ENCODE peak calls at places on chromosomes 1 and 21, in seven cellular contexts. One of them, this sample, is unnamed.

GRCh38 chr1:242623118-242623517 is 98.6 kb upstream of the PLD5 start:
- DNase-seq in GM12865: no peak
- DNase-seq in epithelial cell of proximal tubule: no peak
- DNase-seq in left ventricle myocardium inferior: no peak
- DNase-seq in Calu3: no peak
- DNase-seq in esophagus muscularis mucosa: no peak
- DNase-seq in tibial nerve: no peak
- DNase-seq in this sample: no peak

GRCh38 chr1:54010415-54011117 is 7.4 kb downstream of the LDLRAD1 start:
- DNase-seq in GM12865: no peak
- DNase-seq in epithelial cell of proximal tubule: no peak
- DNase-seq in left ventricle myocardium inferior: no peak
- DNase-seq in Calu3: no peak
- DNase-seq in esophagus muscularis mucosa: peak
- DNase-seq in tibial nerve: no peak
- DNase-seq in this sample: no peak

GRCh38 chr1:226733309-226733708 is 5.8 kb downstream of the ITPKB start:
- DNase-seq in GM12865: peak
- DNase-seq in epithelial cell of proximal tubule: no peak
- DNase-seq in left ventricle myocardium inferior: no peak
- DNase-seq in Calu3: no peak
- DNase-seq in esophagus muscularis mucosa: no peak
- DNase-seq in tibial nerve: no peak
- DNase-seq in this sample: no peak

GRCh38 chr1:107727866-107728265 is 237.1 kb downstream of the VAV3 start:
- DNase-seq in GM12865: no peak
- DNase-seq in epithelial cell of proximal tubule: no peak
- DNase-seq in left ventricle myocardium inferior: no peak
- DNase-seq in Calu3: no peak
- DNase-seq in esophagus muscularis mucosa: no peak
- DNase-seq in tibial nerve: no peak
- DNase-seq in this sample: no peak

GRCh38 chr1:22643381-22643780 is at the start of gene C1QC:
- DNase-seq in GM12865: no peak
- DNase-seq in epithelial cell of proximal tubule: no peak
- DNase-seq in left ventricle myocardium inferior: peak
- DNase-seq in Calu3: no peak
- DNase-seq in esophagus muscularis mucosa: no peak
- DNase-seq in tibial nerve: no peak
- DNase-seq in this sample: peak

GRCh38 chr1:64680601-64681000 is 64.3 kb upstream of the RAVER2 start:
- DNase-seq in GM12865: no peak
- DNase-seq in epithelial cell of proximal tubule: no peak
- DNase-seq in left ventricle myocardium inferior: no peak
- DNase-seq in Calu3: no peak
- DNase-seq in esophagus muscularis mucosa: no peak
- DNase-seq in tibial nerve: no peak
- DNase-seq in this sample: no peak

GRCh38 chr1:85339089-85339488 is 62.7 kb upstream of the BCL10 start:
- DNase-seq in GM12865: no peak
- DNase-seq in epithelial cell of proximal tubule: no peak
- DNase-seq in left ventricle myocardium inferior: no peak
- DNase-seq in Calu3: no peak
- DNase-seq in esophagus muscularis mucosa: no peak
- DNase-seq in tibial nerve: no peak
- DNase-seq in this sample: no peak

GRCh38 chr21:40254540-40255455 is 387.6 kb downstream of the PCP4 start:
- DNase-seq in GM12865: no peak
- DNase-seq in epithelial cell of proximal tubule: no peak
- DNase-seq in left ventricle myocardium inferior: no peak
- DNase-seq in Calu3: no peak
- DNase-seq in esophagus muscularis mucosa: peak
- DNase-seq in tibial nerve: no peak
- DNase-seq in this sample: no peak

GRCh38 chr21:41681939-41682718 is 84.7 kb downstream of the RIPK4 start:
- DNase-seq in GM12865: no peak
- DNase-seq in epithelial cell of proximal tubule: no peak
- DNase-seq in left ventricle myocardium inferior: no peak
- DNase-seq in Calu3: no peak
- DNase-seq in esophagus muscularis mucosa: no peak
- DNase-seq in tibial nerve: no peak
- DNase-seq in this sample: no peak

GRCh38 chr1:94562502-94563260 is 21.1 kb upstream of the F3 start:
- DNase-seq in GM12865: no peak
- DNase-seq in epithelial cell of proximal tubule: no peak
- DNase-seq in left ventricle myocardium inferior: no peak
- DNase-seq in Calu3: peak
- DNase-seq in esophagus muscularis mucosa: no peak
- DNase-seq in tibial nerve: no peak
- DNase-seq in this sample: no peak

GRCh38 chr1:234778215-234779159 is 168.5 kb upstream of the IRF2BP2 start:
- DNase-seq in GM12865: no peak
- DNase-seq in epithelial cell of proximal tubule: no peak
- DNase-seq in left ventricle myocardium inferior: no peak
- DNase-seq in Calu3: no peak
- DNase-seq in esophagus muscularis mucosa: peak
- DNase-seq in tibial nerve: no peak
- DNase-seq in this sample: no peak

GRCh38 chr1:203196371-203196770 is 9.9 kb upstream of the CHI3L1 start:
- DNase-seq in GM12865: no peak
- DNase-seq in epithelial cell of proximal tubule: no peak
- DNase-seq in left ventricle myocardium inferior: no peak
- DNase-seq in Calu3: no peak
- DNase-seq in esophagus muscularis mucosa: no peak
- DNase-seq in tibial nerve: no peak
- DNase-seq in this sample: no peak

GRCh38 chr1:24641646-24642151 is 1.4 kb upstream of the SRRM1 start:
- DNase-seq in GM12865: peak
- DNase-seq in epithelial cell of proximal tubule: no peak
- DNase-seq in left ventricle myocardium inferior: peak
- DNase-seq in Calu3: no peak
- DNase-seq in esophagus muscularis mucosa: peak
- DNase-seq in tibial nerve: no peak
- DNase-seq in this sample: peak

GRCh38 chr1:118136511-118136937 is 48.5 kb downstream of the SPAG17 start:
- DNase-seq in GM12865: peak
- DNase-seq in epithelial cell of proximal tubule: no peak
- DNase-seq in left ventricle myocardium inferior: no peak
- DNase-seq in Calu3: peak
- DNase-seq in esophagus muscularis mucosa: no peak
- DNase-seq in tibial nerve: no peak
- DNase-seq in this sample: no peak

GRCh38 chr1:171081994-171082295 is 8.8 kb upstream of the FMO3 start:
- DNase-seq in GM12865: no peak
- DNase-seq in epithelial cell of proximal tubule: no peak
- DNase-seq in left ventricle myocardium inferior: no peak
- DNase-seq in Calu3: no peak
- DNase-seq in esophagus muscularis mucosa: no peak
- DNase-seq in tibial nerve: no peak
- DNase-seq in this sample: no peak

GRCh38 chr1:233025566-233025965 is 75.2 kb downstream of the NTPCR start:
- DNase-seq in GM12865: no peak
- DNase-seq in epithelial cell of proximal tubule: no peak
- DNase-seq in left ventricle myocardium inferior: no peak
- DNase-seq in Calu3: no peak
- DNase-seq in esophagus muscularis mucosa: no peak
- DNase-seq in tibial nerve: no peak
- DNase-seq in this sample: no peak
- TF ChIP-seq CTCF in GM12865: no peak
- TF ChIP-seq CTCF in epithelial cell of proximal tubule: no peak
- TF ChIP-seq CTCF in left ventricle myocardium inferior: peak
- TF ChIP-seq CTCF in Calu3: no peak
- TF ChIP-seq CTCF in esophagus muscularis mucosa: no peak
- TF ChIP-seq CTCF in tibial nerve: no peak
- TF ChIP-seq CTCF in this sample: no peak

GRCh38 chr1:197922070-197922390 is 4.9 kb downstream of the LHX9 start:
- DNase-seq in GM12865: no peak
- DNase-seq in epithelial cell of proximal tubule: no peak
- DNase-seq in left ventricle myocardium inferior: no peak
- DNase-seq in Calu3: no peak
- DNase-seq in esophagus muscularis mucosa: no peak
- DNase-seq in tibial nerve: no peak
- DNase-seq in this sample: no peak

GRCh38 chr1:197921235-197922069 is 4.3 kb downstream of the LHX9 start:
- DNase-seq in GM12865: no peak
- DNase-seq in epithelial cell of proximal tubule: no peak
- DNase-seq in left ventricle myocardium inferior: no peak
- DNase-seq in Calu3: no peak
- DNase-seq in esophagus muscularis mucosa: no peak
- DNase-seq in tibial nerve: no peak
- DNase-seq in this sample: no peak

GRCh38 chr1:197927908-197928665 is 10.9 kb downstream of the LHX9 start:
- DNase-seq in GM12865: no peak
- DNase-seq in epithelial cell of proximal tubule: no peak
- DNase-seq in left ventricle myocardium inferior: no peak
- DNase-seq in Calu3: peak
- DNase-seq in esophagus muscularis mucosa: no peak
- DNase-seq in tibial nerve: no peak
- DNase-seq in this sample: no peak

GRCh38 chr1:197923013-197923412 is 5.8 kb downstream of the LHX9 start:
- DNase-seq in GM12865: no peak
- DNase-seq in epithelial cell of proximal tubule: no peak
- DNase-seq in left ventricle myocardium inferior: no peak
- DNase-seq in Calu3: no peak
- DNase-seq in esophagus muscularis mucosa: no peak
- DNase-seq in tibial nerve: no peak
- DNase-seq in this sample: no peak

GRCh38 chr1:197924516-197925123 is 7.4 kb downstream of the LHX9 start:
- DNase-seq in GM12865: peak
- DNase-seq in epithelial cell of proximal tubule: no peak
- DNase-seq in left ventricle myocardium inferior: no peak
- DNase-seq in Calu3: peak
- DNase-seq in esophagus muscularis mucosa: no peak
- DNase-seq in tibial nerve: no peak
- DNase-seq in this sample: peak
- TF ChIP-seq CTCF in GM12865: peak
- TF ChIP-seq CTCF in epithelial cell of proximal tubule: peak
- TF ChIP-seq CTCF in left ventricle myocardium inferior: peak
- TF ChIP-seq CTCF in Calu3: peak
- TF ChIP-seq CTCF in esophagus muscularis mucosa: peak
- TF ChIP-seq CTCF in tibial nerve: peak
- TF ChIP-seq CTCF in this sample: peak

DNA sequence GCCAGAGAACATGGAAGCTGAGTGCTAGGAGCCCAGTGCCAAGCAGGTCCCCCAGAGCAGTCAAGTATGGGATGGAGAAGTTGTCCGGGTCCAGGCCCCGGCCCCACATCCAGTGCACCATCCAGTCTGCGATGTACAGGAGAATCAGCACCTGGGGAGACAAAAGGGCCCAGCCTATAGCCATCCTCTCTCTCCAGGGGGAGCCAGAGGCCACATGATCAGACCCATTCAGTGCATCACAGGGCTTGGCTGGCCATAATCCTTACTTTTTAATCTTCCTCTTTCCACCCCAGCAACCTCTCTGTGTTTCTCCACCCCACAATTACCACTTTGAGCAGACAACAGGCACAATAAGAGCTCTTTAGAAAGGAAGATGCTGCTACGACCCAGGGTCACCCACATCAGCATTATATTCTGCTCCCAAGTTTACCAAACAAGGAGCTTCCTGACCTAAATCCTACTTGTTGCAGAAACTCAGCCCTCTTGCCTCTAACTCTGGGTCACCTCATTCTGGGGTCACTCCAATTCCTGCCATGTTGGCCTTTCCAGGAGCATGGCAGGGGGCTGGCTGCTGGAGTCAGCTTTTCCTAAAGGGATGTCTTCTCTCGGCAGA is 16.4 kb upstream of the RAB29 start:
- DNase-seq in GM12865: peak
- DNase-seq in epithelial cell of proximal tubule: no peak
- DNase-seq in left ventricle myocardium inferior: peak
- DNase-seq in Calu3: peak
- DNase-seq in esophagus muscularis mucosa: no peak
- DNase-seq in tibial nerve: peak
- DNase-seq in this sample: peak
- TF ChIP-seq CTCF in GM12865: peak
- TF ChIP-seq CTCF in epithelial cell of proximal tubule: peak
- TF ChIP-seq CTCF in left ventricle myocardium inferior: peak
- TF ChIP-seq CTCF in Calu3: peak
- TF ChIP-seq CTCF in esophagus muscularis mucosa: peak
- TF ChIP-seq CTCF in tibial nerve: peak
- TF ChIP-seq CTCF in this sample: peak

GRCh38 chr1:19728413-19729145 is 63.9 kb downstream of the HTR6 start:
- DNase-seq in GM12865: no peak
- DNase-seq in epithelial cell of proximal tubule: no peak
- DNase-seq in left ventricle myocardium inferior: no peak
- DNase-seq in Calu3: no peak
- DNase-seq in esophagus muscularis mucosa: no peak
- DNase-seq in tibial nerve: no peak
- DNase-seq in this sample: no peak

GRCh38 chr1:19731311-19731821 is 66.7 kb downstream of the HTR6 start:
- DNase-seq in GM12865: no peak
- DNase-seq in epithelial cell of proximal tubule: no peak
- DNase-seq in left ventricle myocardium inferior: no peak
- DNase-seq in Calu3: no peak
- DNase-seq in esophagus muscularis mucosa: no peak
- DNase-seq in tibial nerve: no peak
- DNase-seq in this sample: no peak

GRCh38 chr1:19733615-19734014 is 66.1 kb downstream of the TMCO4 start:
- DNase-seq in GM12865: no peak
- DNase-seq in epithelial cell of proximal tubule: no peak
- DNase-seq in left ventricle myocardium inferior: no peak
- DNase-seq in Calu3: no peak
- DNase-seq in esophagus muscularis mucosa: no peak
- DNase-seq in tibial nerve: no peak
- DNase-seq in this sample: no peak

GRCh38 chr1:19730232-19730631 is 65.6 kb downstream of the HTR6 start:
- DNase-seq in GM12865: no peak
- DNase-seq in epithelial cell of proximal tubule: no peak
- DNase-seq in left ventricle myocardium inferior: no peak
- DNase-seq in Calu3: no peak
- DNase-seq in esophagus muscularis mucosa: no peak
- DNase-seq in tibial nerve: no peak
- DNase-seq in this sample: no peak

GRCh38 chr1:19730793-19731192 is 66.1 kb downstream of the HTR6 start:
- DNase-seq in GM12865: no peak
- DNase-seq in epithelial cell of proximal tubule: no peak
- DNase-seq in left ventricle myocardium inferior: no peak
- DNase-seq in Calu3: no peak
- DNase-seq in esophagus muscularis mucosa: no peak
- DNase-seq in tibial nerve: no peak
- DNase-seq in this sample: no peak
- TF ChIP-seq CTCF in GM12865: no peak
- TF ChIP-seq CTCF in epithelial cell of proximal tubule: no peak
- TF ChIP-seq CTCF in left ventricle myocardium inferior: no peak
- TF ChIP-seq CTCF in Calu3: no peak
- TF ChIP-seq CTCF in esophagus muscularis mucosa: no peak
- TF ChIP-seq CTCF in tibial nerve: no peak
- TF ChIP-seq CTCF in this sample: no peak

This sample was measured in body of pancreas.